ENCODE peak calls at places on chromosomes 7 and 10, in six cellular contexts. One of them, this sample, is unnamed.

GRCh38 chr10:94443549-94443948 is 41.2 kb downstream of the TBC1D12 start:
- DNase-seq in nephron progenitor cell: no peak
- DNase-seq in body of pancreas: no peak
- DNase-seq in Panc1: no peak
- DNase-seq in cardiac muscle cell: no peak
- DNase-seq in suprapubic skin: no peak
- DNase-seq in this sample: no peak

GRCh38 chr7:90230834-90231233 is 14.1 kb upstream of the CFAP69 start:
- DNase-seq in nephron progenitor cell: no peak
- DNase-seq in body of pancreas: no peak
- DNase-seq in Panc1: no peak
- DNase-seq in cardiac muscle cell: no peak
- DNase-seq in suprapubic skin: no peak
- DNase-seq in this sample: no peak

GRCh38 chr7:113331155-113331898 is 213.0 kb upstream of the SMIM30 start:
- DNase-seq in nephron progenitor cell: peak; percentile 36
- DNase-seq in body of pancreas: no peak
- DNase-seq in Panc1: no peak
- DNase-seq in cardiac muscle cell: peak; percentile 0
- DNase-seq in suprapubic skin: peak; percentile 71
- DNase-seq in this sample: no peak

GRCh38 chr7:132435016-132435990 is 141.0 kb downstream of the PLXNA4 start:
- DNase-seq in nephron progenitor cell: no peak
- DNase-seq in body of pancreas: no peak
- DNase-seq in Panc1: no peak
- DNase-seq in cardiac muscle cell: peak; percentile 46
- DNase-seq in suprapubic skin: no peak
- DNase-seq in this sample: no peak

GRCh38 chr10:60314306-60314940 is 75.3 kb downstream of the ANK3 start:
- DNase-seq in nephron progenitor cell: no peak
- DNase-seq in body of pancreas: no peak
- DNase-seq in Panc1: no peak
- DNase-seq in cardiac muscle cell: peak; percentile 76
- DNase-seq in suprapubic skin: no peak
- DNase-seq in this sample: no peak

GRCh38 chr7:20504060-20504459 is 111.4 kb upstream of the ABCB5 start:
- DNase-seq in nephron progenitor cell: no peak
- DNase-seq in body of pancreas: no peak
- DNase-seq in Panc1: no peak
- DNase-seq in cardiac muscle cell: no peak
- DNase-seq in suprapubic skin: no peak
- DNase-seq in this sample: no peak

GRCh38 chr7:55520426-55521140 is 51.7 kb downstream of the VOPP1 start:
- DNase-seq in nephron progenitor cell: no peak
- DNase-seq in body of pancreas: no peak
- DNase-seq in Panc1: no peak
- DNase-seq in cardiac muscle cell: no peak
- DNase-seq in suprapubic skin: no peak
- DNase-seq in this sample: no peak

GRCh38 chr7:1532456-1533254 is 2.2 kb downstream of the MAFK start:
- DNase-seq in nephron progenitor cell: no peak
- DNase-seq in body of pancreas: peak; percentile 94
- DNase-seq in Panc1: peak; percentile 95
- DNase-seq in cardiac muscle cell: peak; percentile 86
- DNase-seq in suprapubic skin: peak; percentile 92
- DNase-seq in this sample: peak; percentile 70

GRCh38 chr10:32256613-32257437 is 90.1 kb downstream of the EPC1 start:
- DNase-seq in nephron progenitor cell: peak; percentile 49
- DNase-seq in body of pancreas: peak; percentile 53
- DNase-seq in Panc1: peak; percentile 54
- DNase-seq in cardiac muscle cell: peak; percentile 57
- DNase-seq in suprapubic skin: no peak
- DNase-seq in this sample: no peak

GRCh38 chr7:39609462-39610149 is 13.8 kb upstream of the RALA start:
- DNase-seq in nephron progenitor cell: peak; percentile 60
- DNase-seq in body of pancreas: no peak
- DNase-seq in Panc1: no peak
- DNase-seq in cardiac muscle cell: no peak
- DNase-seq in suprapubic skin: no peak
- DNase-seq in this sample: no peak

GRCh38 chr7:41053830-41054229 is 649.1 kb downstream of the INHBA start:
- DNase-seq in nephron progenitor cell: no peak
- DNase-seq in body of pancreas: no peak
- DNase-seq in Panc1: no peak
- DNase-seq in cardiac muscle cell: no peak
- DNase-seq in suprapubic skin: no peak
- DNase-seq in this sample: no peak

GRCh38 chr10:63917363-63917762 is 396.2 kb downstream of the REEP3 start:
- DNase-seq in nephron progenitor cell: no peak
- DNase-seq in body of pancreas: no peak
- DNase-seq in Panc1: no peak
- DNase-seq in cardiac muscle cell: no peak
- DNase-seq in suprapubic skin: no peak
- DNase-seq in this sample: no peak

GRCh38 chr10:47094126-47094525 is 182.9 kb downstream of the PTPN20 start:
- DNase-seq in nephron progenitor cell: no peak
- DNase-seq in body of pancreas: no peak
- DNase-seq in Panc1: no peak
- DNase-seq in cardiac muscle cell: no peak
- DNase-seq in suprapubic skin: no peak
- DNase-seq in this sample: no peak

GRCh38 chr7:127912901-127913300 is 118.3 kb downstream of the LRRC4 start:
- DNase-seq in nephron progenitor cell: no peak
- DNase-seq in body of pancreas: no peak
- DNase-seq in Panc1: no peak
- DNase-seq in cardiac muscle cell: no peak
- DNase-seq in suprapubic skin: no peak
- DNase-seq in this sample: no peak

GRCh38 chr7:138074540-138074939 is 1.7 kb upstream of the AKR1D1 start:
- DNase-seq in nephron progenitor cell: no peak
- DNase-seq in body of pancreas: no peak
- DNase-seq in Panc1: no peak
- DNase-seq in cardiac muscle cell: no peak
- DNase-seq in suprapubic skin: no peak
- DNase-seq in this sample: no peak

GRCh38 chr7:77529279-77529678 is 7.8 kb upstream of the PTPN12 start:
- DNase-seq in nephron progenitor cell: no peak
- DNase-seq in body of pancreas: no peak
- DNase-seq in Panc1: no peak
- DNase-seq in cardiac muscle cell: no peak
- DNase-seq in suprapubic skin: no peak
- DNase-seq in this sample: no peak

GRCh38 chr10:89076120-89076519 is 85.5 kb downstream of the FAS start:
- DNase-seq in nephron progenitor cell: no peak
- DNase-seq in body of pancreas: no peak
- DNase-seq in Panc1: no peak
- DNase-seq in cardiac muscle cell: no peak
- DNase-seq in suprapubic skin: no peak
- DNase-seq in this sample: no peak

GRCh38 chr10:45407542-45407941 is 33.5 kb downstream of the ALOX5 start:
- DNase-seq in nephron progenitor cell: no peak
- DNase-seq in body of pancreas: no peak
- DNase-seq in Panc1: no peak
- DNase-seq in cardiac muscle cell: no peak
- DNase-seq in suprapubic skin: no peak
- DNase-seq in this sample: no peak

GRCh38 chr7:36863901-36864701 is 139.8 kb upstream of the AOAH start:
- DNase-seq in nephron progenitor cell: no peak
- DNase-seq in body of pancreas: no peak
- DNase-seq in Panc1: no peak
- DNase-seq in cardiac muscle cell: peak; percentile 4
- DNase-seq in suprapubic skin: no peak
- DNase-seq in this sample: no peak

GRCh38 chr10:34187201-34187600 is 627.9 kb downstream of the PARD3 start:
- DNase-seq in nephron progenitor cell: no peak
- DNase-seq in body of pancreas: no peak
- DNase-seq in Panc1: no peak
- DNase-seq in cardiac muscle cell: peak; percentile 26
- DNase-seq in suprapubic skin: no peak
- DNase-seq in this sample: no peak

GRCh38 chr7:79176859-79177477 is 276.5 kb downstream of the MAGI2 start:
- DNase-seq in nephron progenitor cell: peak; percentile 3
- DNase-seq in body of pancreas: no peak
- DNase-seq in Panc1: peak; percentile 35
- DNase-seq in cardiac muscle cell: peak; percentile 61
- DNase-seq in suprapubic skin: no peak
- DNase-seq in this sample: peak; percentile 19

GRCh38 chr7:142556745-142557144 is 192.5 kb upstream of the PRSS1 start:
- DNase-seq in nephron progenitor cell: no peak
- DNase-seq in body of pancreas: peak; percentile 73
- DNase-seq in Panc1: peak; percentile 94
- DNase-seq in cardiac muscle cell: peak; percentile 96
- DNase-seq in suprapubic skin: no peak
- DNase-seq in this sample: peak; percentile 94

GRCh38 chr7:100088621-100089457 is at the start of gene COPS6:
- DNase-seq in nephron progenitor cell: peak; percentile 92
- DNase-seq in body of pancreas: peak; percentile 81
- DNase-seq in Panc1: no peak
- DNase-seq in cardiac muscle cell: peak; percentile 81
- DNase-seq in suprapubic skin: peak; percentile 92
- DNase-seq in this sample: no peak

GRCh38 chr10:100014129-100014762 is 4.5 kb upstream of the DNMBP start:
- DNase-seq in nephron progenitor cell: no peak
- DNase-seq in body of pancreas: no peak
- DNase-seq in Panc1: no peak
- DNase-seq in cardiac muscle cell: no peak
- DNase-seq in suprapubic skin: no peak
- DNase-seq in this sample: no peak

GRCh38 chr7:135512135-135512887 is 2.4 kb upstream of the CNOT4 start:
- DNase-seq in nephron progenitor cell: no peak
- DNase-seq in body of pancreas: no peak
- DNase-seq in Panc1: peak; percentile 59
- DNase-seq in cardiac muscle cell: peak; percentile 74
- DNase-seq in suprapubic skin: no peak
- DNase-seq in this sample: no peak

GRCh38 chr7:116451958-116452729 is 47.4 kb upstream of the CAV2 start:
- DNase-seq in nephron progenitor cell: no peak
- DNase-seq in body of pancreas: no peak
- DNase-seq in Panc1: no peak
- DNase-seq in cardiac muscle cell: no peak
- DNase-seq in suprapubic skin: no peak
- DNase-seq in this sample: no peak
- TF ChIP-seq CTCF in nephron progenitor cell: no peak
- TF ChIP-seq CTCF in body of pancreas: no peak
- TF ChIP-seq CTCF in Panc1: peak; percentile 24
- TF ChIP-seq CTCF in cardiac muscle cell: no peak
- TF ChIP-seq CTCF in suprapubic skin: no peak
- TF ChIP-seq CTCF in this sample: no peak

DNA sequence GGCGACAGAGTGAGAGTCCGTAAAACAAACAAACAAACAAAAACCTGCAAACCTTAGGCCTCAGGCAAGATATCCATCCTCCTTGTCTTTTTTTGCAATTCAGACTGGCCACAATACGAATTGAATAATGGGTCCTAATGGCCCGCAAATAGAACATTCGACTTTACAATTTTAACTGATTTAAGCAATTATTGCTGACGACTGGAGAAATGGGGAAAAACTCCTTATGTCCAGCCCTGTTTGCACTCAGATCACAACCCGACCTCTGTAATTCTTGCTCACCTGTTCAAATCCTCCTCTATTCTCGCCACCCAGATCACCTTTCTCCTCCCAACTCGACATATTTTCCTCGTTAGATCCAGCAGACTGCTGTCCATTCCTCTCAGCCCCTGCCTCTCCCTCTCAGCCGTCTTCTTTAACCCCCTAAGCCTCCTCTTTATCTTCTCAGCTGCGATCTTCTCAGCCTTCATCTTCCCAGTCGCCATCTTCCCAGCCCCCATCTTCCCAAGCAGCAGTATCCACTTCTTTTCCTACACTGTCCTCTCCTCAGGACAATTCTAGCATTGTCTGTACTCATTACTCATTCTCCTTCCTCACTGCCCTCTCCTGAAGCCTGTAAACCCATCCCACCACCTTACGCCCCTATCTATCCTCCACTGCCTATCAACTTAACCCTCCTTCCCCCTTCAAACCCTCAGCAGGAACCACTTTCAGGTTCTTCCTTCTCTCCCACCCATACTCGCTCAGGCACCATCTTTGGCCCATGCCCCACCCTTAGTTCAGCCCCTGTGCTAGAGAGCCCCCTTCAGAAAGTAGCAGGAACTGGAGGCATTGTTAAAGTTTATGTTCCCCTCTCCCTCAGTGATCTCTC is 61.8 kb downstream of the LRRC17 start:
- DNase-seq in nephron progenitor cell: no peak
- DNase-seq in body of pancreas: no peak
- DNase-seq in Panc1: no peak
- DNase-seq in cardiac muscle cell: no peak
- DNase-seq in suprapubic skin: no peak
- DNase-seq in this sample: no peak
- TF ChIP-seq CTCF in nephron progenitor cell: no peak
- TF ChIP-seq CTCF in body of pancreas: no peak
- TF ChIP-seq CTCF in Panc1: no peak
- TF ChIP-seq CTCF in cardiac muscle cell: peak; percentile 14
- TF ChIP-seq CTCF in suprapubic skin: no peak
- TF ChIP-seq CTCF in this sample: no peak

DNA sequence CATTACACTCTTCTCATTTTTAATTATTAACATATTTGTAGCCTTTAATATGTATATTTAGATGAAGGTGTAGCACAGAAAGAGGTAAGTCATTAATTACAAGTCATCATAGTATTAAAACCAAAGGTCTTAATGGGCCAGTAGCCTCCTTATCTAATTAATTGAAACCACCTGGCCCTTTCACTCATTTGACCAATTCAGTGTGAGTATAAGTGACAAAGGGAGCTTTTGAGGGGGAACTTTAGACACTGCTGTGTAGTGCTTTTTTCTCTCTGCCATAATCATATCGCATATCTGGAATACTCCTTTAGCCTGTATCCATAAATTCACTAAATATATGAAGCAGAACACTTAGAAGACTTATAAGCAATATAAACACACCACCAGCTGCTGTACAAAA is 562.9 kb upstream of the POT1 start:
- DNase-seq in nephron progenitor cell: no peak
- DNase-seq in body of pancreas: no peak
- DNase-seq in Panc1: no peak
- DNase-seq in cardiac muscle cell: no peak
- DNase-seq in suprapubic skin: no peak
- DNase-seq in this sample: no peak
- TF ChIP-seq CTCF in nephron progenitor cell: no peak
- TF ChIP-seq CTCF in body of pancreas: no peak
- TF ChIP-seq CTCF in Panc1: no peak
- TF ChIP-seq CTCF in cardiac muscle cell: no peak
- TF ChIP-seq CTCF in suprapubic skin: no peak
- TF ChIP-seq CTCF in this sample: no peak

DNA sequence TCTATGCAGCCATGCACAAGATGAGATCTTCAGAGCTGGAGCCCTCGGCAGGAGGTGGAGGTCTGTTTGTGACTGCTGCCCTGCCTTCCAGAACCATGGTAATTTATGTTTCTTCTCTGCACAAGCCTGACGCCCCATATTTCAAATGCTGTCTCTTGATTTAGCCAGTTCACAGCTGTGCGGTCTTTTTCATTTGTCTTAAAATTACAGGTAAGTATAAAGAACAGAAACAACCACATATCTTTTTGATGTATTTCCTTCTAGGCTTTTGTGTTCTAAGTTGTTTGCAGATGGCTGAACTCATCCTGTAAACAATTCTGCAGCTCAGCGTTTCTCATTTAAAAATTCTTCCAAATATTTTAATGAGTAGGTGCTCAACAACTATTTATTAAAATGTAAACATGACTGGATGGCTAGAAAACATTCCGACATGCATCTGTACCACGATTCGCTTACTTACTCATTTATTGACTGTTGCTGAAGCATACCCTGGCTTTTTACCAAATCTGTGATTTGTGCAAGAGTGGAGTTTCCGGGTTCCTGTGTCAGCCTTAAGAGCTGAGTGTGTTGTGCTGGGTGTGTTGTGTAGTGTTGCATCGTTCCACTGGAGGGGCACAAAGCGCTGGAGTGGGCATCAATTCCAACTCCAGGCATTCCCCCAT is 58.9 kb downstream of the PIP4K2A start:
- DNase-seq in nephron progenitor cell: peak; percentile 20
- DNase-seq in body of pancreas: no peak
- DNase-seq in Panc1: peak; percentile 81
- DNase-seq in cardiac muscle cell: peak; percentile 82
- DNase-seq in suprapubic skin: no peak
- DNase-seq in this sample: peak; percentile 62
- TF ChIP-seq CTCF in nephron progenitor cell: no peak
- TF ChIP-seq CTCF in body of pancreas: no peak
- TF ChIP-seq CTCF in Panc1: no peak
- TF ChIP-seq CTCF in cardiac muscle cell: peak; percentile 14
- TF ChIP-seq CTCF in suprapubic skin: no peak
- TF ChIP-seq CTCF in this sample: no peak